ENCODE peak calls at places on chromosomes 13 and 19, in six cellular contexts. C is heart right ventricle, F is fibroblast of lung, Z is AG04450, L is endodermal cell, T is T-helper 2 cell. X is an unnamed sample.

GRCh38 chr19:15197275-15198005 is 3.4 kb downstream of the NOTCH3 start:
- DNase-seq in L (no peak), C (peak), F (no peak), T (no peak), Z (no peak), X (no peak)

GRCh38 chr19:35845215-35846037 is 6.9 kb downstream of the NPHS1 start:
- DNase-seq in C (no peak), L (peak), T (no peak), F (no peak), Z (no peak), X (no peak)

GRCh38 chr13:51885651-51886050 is 23.9 kb downstream of the CCDC70 start:
- DNase-seq in C (no peak), T (no peak), F (no peak), L (no peak), Z (no peak), X (no peak)

GRCh38 chr19:49558591-49558990 is 21.8 kb downstream of the NOSIP start:
- DNase-seq in Z (no peak), T (no peak), L (no peak), F (no peak), C (no peak), X (no peak)

GRCh38 chr19:39792999-39793546 is 14.4 kb downstream of the LEUTX start:
- DNase-seq in L (peak), C (peak), F (peak), T (peak), Z (peak), X (peak)

GRCh38 chr13:44300895-44301638 is 72.6 kb upstream of the SERP2 start:
- DNase-seq in Z (no peak), L (no peak), F (peak), T (no peak), C (no peak), X (no peak)

GRCh38 chr13:96450635-96451034 is 360.7 kb downstream of the HS6ST3 start:
- DNase-seq in L (no peak), C (no peak), T (no peak), Z (no peak), F (no peak), X (no peak)

GRCh38 chr19:31350033-31350692 is 927 bp upstream of the TSHZ3 start:
- DNase-seq in L (no peak), C (peak), F (no peak), Z (no peak), T (no peak), X (no peak)

GRCh38 chr19:32651729-32652140 is 23.2 kb downstream of the ANKRD27 start:
- DNase-seq in T (no peak), L (peak), C (peak), Z (no peak), F (peak), X (no peak)

GRCh38 chr19:4277051-4277700 is 1.9 kb upstream of the SHD start:
- DNase-seq in T (no peak), C (no peak), L (no peak), Z (no peak), F (no peak), X (no peak)

GRCh38 chr13:30982911-30983310 is 50.5 kb downstream of the TEX26 start:
- DNase-seq in Z (no peak), T (no peak), C (no peak), F (no peak), L (no peak), X (no peak)

GRCh38 chr13:95485518-95486144 is 66.9 kb upstream of the CLDN10 start:
- DNase-seq in F (no peak), L (no peak), T (no peak), Z (no peak), C (no peak), X (no peak)

GRCh38 chr13:29707876-29708543 is 112.5 kb upstream of the SLC7A1 start:
- DNase-seq in C (no peak), L (peak), F (peak), Z (peak), T (peak), X (no peak)

GRCh38 chr13:29800687-29801086 is 49.7 kb downstream of the UBL3 start:
- DNase-seq in F (no peak), C (no peak), Z (no peak), T (no peak), L (peak), X (no peak)

GRCh38 chr19:16117594-16118033 is 5.9 kb downstream of the RAB8A start:
- DNase-seq in T (no peak), Z (no peak), F (no peak), C (no peak), L (peak), X (no peak)

GRCh38 chr19:7224995-7225394 is 69.2 kb downstream of the INSR start:
- DNase-seq in F (no peak), C (no peak), L (no peak), T (no peak), Z (no peak), X (no peak)

GRCh38 chr13:57224414-57224813 is 57.4 kb downstream of the PRR20E start:
- DNase-seq in C (no peak), L (no peak), T (no peak), Z (no peak), F (no peak), X (no peak)

GRCh38 chr13:107276936-107277335 is 709.0 kb upstream of the ARGLU1 start:
- DNase-seq in Z (no peak), T (no peak), F (peak), C (no peak), L (no peak), X (no peak)

GRCh38 chr13:80551650-80552497 is 210.9 kb upstream of the SPRY2 start:
- DNase-seq in C (no peak), L (no peak), Z (no peak), T (no peak), F (no peak), X (no peak)

GRCh38 chr19:23799321-23799720 is 40.6 kb upstream of the ZNF681 start:
- DNase-seq in L (no peak), T (peak), F (no peak), Z (no peak), C (no peak), X (no peak)

GRCh38 chr19:19209372-19209771 is 2.4 kb upstream of the NCAN start:
- DNase-seq in Z (no peak), L (no peak), F (no peak), C (no peak), T (no peak), X (no peak)

GRCh38 chr19:13554506-13555235 is 48.4 kb upstream of the CACNA1A start:
- DNase-seq in L (no peak), Z (no peak), C (no peak), T (no peak), F (peak), X (no peak)

GRCh38 chr13:92716749-92717148 is 509.9 kb upstream of the GPC6 start:
- DNase-seq in Z (no peak), T (no peak), F (peak), C (no peak), L (no peak), X (peak)

GRCh38 chr13:28434934-28435333 is 60.0 kb downstream of the FLT1 start:
- DNase-seq in L (no peak), F (no peak), Z (no peak), C (no peak), T (no peak), X (no peak)

GRCh38 chr13:51112771-51113170 is 1.7 kb upstream of the C13orf42 start:
- DNase-seq in Z (no peak), C (no peak), T (no peak), L (peak), F (no peak), X (no peak)

GRCh38 chr13:90201198-90201597 is 1146.3 kb upstream of the MIR17HG start:
- DNase-seq in T (no peak), Z (no peak), C (no peak), F (peak), L (no peak), X (no peak)

GRCh38 chr19:40177286-40178070 is 13.7 kb upstream of the MAP3K10 start:
- DNase-seq in Z (no peak), F (no peak), C (no peak), L (no peak), T (no peak), X (no peak)

GRCh38 chr19:49712397-49712859 is 21.5 kb downstream of the CPT1C start:
- DNase-seq in C (peak), F (peak), T (no peak), Z (no peak), L (peak), X (no peak)

GRCh38 chr19:53906211-53907192 is 2.6 kb upstream of the CACNG7 start:
- DNase-seq in T (peak), F (no peak), L (peak), Z (no peak), C (peak), X (no peak)

GRCh38 chr19:6516659-6517291 is 14.1 kb upstream of the TNFSF9 start:
- DNase-seq in Z (peak), C (peak), L (peak), F (peak), T (peak), X (peak)

GRCh38 chr13:107124129-107124718 is 556.3 kb upstream of the ARGLU1 start:
- DNase-seq in F (peak), L (no peak), T (no peak), C (no peak), Z (no peak), X (no peak)

GRCh38 chr13:38582133-38582532 is 104.7 kb upstream of the FREM2 start:
- DNase-seq in Z (no peak), F (peak), C (no peak), L (no peak), T (no peak), X (peak)

GRCh38 chr19:17091758-17092333 is 16.3 kb downstream of the MYO9B start:
- DNase-seq in T (no peak), L (no peak), C (peak), F (no peak), Z (no peak), X (no peak)

GRCh38 chr13:101272886-101273285 is 143.4 kb downstream of the NALCN start:
- DNase-seq in Z (no peak), T (no peak), L (no peak), F (no peak), C (no peak), X (no peak)

GRCh38 chr19:11373166-11373884 is 1.1 kb upstream of the SWSAP1 start:
- DNase-seq in T (no peak), C (no peak), Z (no peak), L (peak), F (peak), X (no peak)

GRCh38 chr13:30047154-30047874 is 196.9 kb upstream of the UBL3 start:
- DNase-seq in F (peak), Z (no peak), T (no peak), L (no peak), C (no peak), X (no peak)

GRCh38 chr19:54390942-54391577 is 24.2 kb upstream of the TTYH1 start:
- DNase-seq in L (peak), F (peak), T (peak), Z (peak), C (no peak), X (peak)

GRCh38 chr13:33787051-33787591 is 30.8 kb upstream of the RFC3 start:
- DNase-seq in L (no peak), C (no peak), Z (no peak), T (peak), F (no peak), X (no peak)

GRCh38 chr19:8459520-8460260 is 14.9 kb downstream of the HNRNPM start:
- DNase-seq in F (peak), T (no peak), L (no peak), C (no peak), Z (peak), X (peak)

X was measured in smooth muscle cell of the brain vasculature.